ENCODE peak calls at places on chromosome X, in nine cellular contexts. L, R, T, K, H, G, O, E and J are unnamed samples.
A peak's percentile ranks its signal among the peaks of the same experiment; 100 is the strongest.

GRCh38 chrX:16587776-16588175 is 62.2 kb upstream of the S100G start:
- DNase-seq in R (no peak), H (no peak), G (no peak), L (no peak), K (no peak), E (peak; percentile 36), T (peak; percentile 52), O (no peak), J (no peak)

GRCh38 chrX:151100796-151101195 is 75.6 kb upstream of the GPR50 start:
- DNase-seq in O (no peak), H (no peak), G (no peak), L (no peak), K (no peak), R (no peak), T (no peak), E (no peak), J (no peak)

GRCh38 chrX:143002206-143002605 is 23.5 kb upstream of the SPANXN4 start:
- DNase-seq in K (no peak), E (no peak), G (no peak), O (no peak), H (no peak), L (no peak), R (no peak), T (no peak), J (no peak)

GRCh38 chrX:146907391-146908240 is 93.1 kb upstream of the CXorf51A start:
- DNase-seq in R (peak; percentile 0), G (peak; percentile 1), L (no peak), E (peak; percentile 0), K (no peak), T (no peak), O (no peak), H (peak; percentile 3), J (no peak)

GRCh38 chrX:137118136-137118535 is 84.3 kb upstream of the GPR101 start:
- DNase-seq in T (no peak), G (no peak), H (no peak), R (no peak), K (no peak), O (no peak), L (no peak), E (no peak), J (no peak)

GRCh38 chrX:25021132-25021498 is 5.3 kb upstream of the ARX start:
- DNase-seq in L (no peak), K (no peak), H (no peak), R (no peak), G (no peak), E (no peak), T (no peak), O (no peak), J (peak; percentile 63)

GRCh38 chrX:40622741-40623536 is at the start of gene MPC1L:
- DNase-seq in T (no peak), G (no peak), K (no peak), H (no peak), R (no peak), O (no peak), L (no peak), E (no peak), J (no peak)

GRCh38 chrX:23373129-23373804 is 38.6 kb downstream of the PTCHD1 start:
- DNase-seq in H (peak; percentile 82), G (no peak), E (peak; percentile 26), R (no peak), T (peak; percentile 81), O (no peak), K (no peak), L (no peak), J (no peak)

GRCh38 chrX:9873952-9874351 is 87.7 kb downstream of the SHROOM2 start:
- DNase-seq in R (peak; percentile 66), O (no peak), L (no peak), E (no peak), T (no peak), G (peak; percentile 41), H (peak; percentile 28), K (no peak), J (peak; percentile 70)

GRCh38 chrX:150460781-150461180 is 97.7 kb downstream of the MAMLD1 start:
- DNase-seq in K (no peak), G (no peak), E (no peak), O (no peak), L (no peak), H (no peak), R (no peak), T (no peak), J (no peak)

GRCh38 chrX:134144231-134144630 is 92.8 kb upstream of the CCDC160 start:
- DNase-seq in L (no peak), K (no peak), H (no peak), G (peak; percentile 23), T (peak; percentile 1), E (no peak), O (no peak), R (peak; percentile 18), J (no peak)

GRCh38 chrX:65757943-65758342 is 90.5 kb downstream of the MSN start:
- DNase-seq in O (no peak), L (no peak), H (no peak), K (no peak), G (no peak), T (peak; percentile 30), E (no peak), R (no peak), J (no peak)

GRCh38 chrX:71606536-71607216 is 11.6 kb downstream of the CXCR3 start:
- DNase-seq in E (no peak), T (no peak), O (no peak), H (no peak), G (no peak), R (no peak), K (no peak), L (no peak), J (no peak)

GRCh38 chrX:1493317-1493856 is 40.7 kb upstream of the ASMTL start:
- DNase-seq in O (no peak), H (no peak), E (no peak), T (no peak), K (no peak), R (no peak), L (no peak), G (no peak), J (no peak)
- H3K4me3 ChIP-seq in O (no peak overlapping the region), H (no peak overlapping the region), E (no peak overlapping the region), T (no peak overlapping the region), K (peak overlapping the region; percentile 42), R (no peak overlapping the region), L (no peak overlapping the region), G (no peak overlapping the region), J (no peak overlapping the region)

DNA sequence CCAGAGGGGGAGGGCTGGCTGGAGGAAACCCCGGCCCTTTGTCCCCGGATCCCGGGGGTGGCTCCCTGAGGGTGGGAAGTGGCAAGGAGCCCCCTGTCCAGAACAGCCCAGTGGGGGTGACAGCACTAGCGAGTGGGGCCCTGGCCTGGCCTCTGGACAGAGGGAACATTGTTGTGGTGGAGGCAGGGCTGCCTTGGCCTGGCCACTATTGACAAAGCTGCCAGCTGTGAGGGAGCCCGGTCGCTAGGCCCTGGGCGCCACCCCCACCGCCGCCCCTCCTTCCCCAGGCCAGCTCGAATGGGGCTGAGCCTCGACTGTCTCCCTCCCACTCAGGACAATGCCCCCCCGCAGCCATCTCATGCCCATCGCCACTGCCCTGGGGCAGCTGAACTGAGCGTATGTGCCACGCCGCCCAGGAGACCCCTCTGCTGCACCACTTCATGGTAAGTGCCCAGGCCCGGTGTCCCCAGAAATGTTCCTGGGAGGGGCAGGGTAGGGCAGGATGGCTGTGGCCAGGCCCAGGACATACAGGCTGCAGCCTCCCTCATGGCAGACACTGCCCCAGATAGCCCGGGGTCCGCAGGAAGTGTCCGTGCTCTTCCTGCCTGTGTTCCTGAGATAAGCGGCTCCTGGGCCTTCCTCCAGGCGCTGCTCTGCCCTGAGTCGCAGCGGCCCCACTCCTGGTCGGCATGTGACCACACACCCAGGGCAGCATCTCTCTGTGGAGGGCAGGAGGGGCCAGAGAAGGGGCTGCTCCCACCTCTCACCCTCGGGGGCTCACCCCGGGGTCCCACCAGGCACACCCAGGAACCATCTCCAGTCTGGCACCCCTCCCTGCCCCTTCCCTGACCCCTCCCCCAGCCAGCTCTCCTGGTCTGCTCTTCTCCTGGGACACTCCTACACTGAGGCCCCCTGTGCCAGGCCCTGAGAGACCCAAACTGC is 1.4 kb downstream of the PLXNB3 start:
- DNase-seq in H (no peak), G (no peak), K (peak; percentile 53), L (peak; percentile 24), E (no peak), T (no peak), O (peak; percentile 68), R (peak; percentile 22), J (peak; percentile 68)
- H3K4me3 ChIP-seq in H (peak overlapping the region; percentile 36), G (no peak overlapping the region), K (no peak overlapping the region), L (peak overlapping the region; percentile 13), E (peak overlapping the region; percentile 61), T (peak overlapping the region; percentile 68), O (peak overlapping the region; percentile 16), R (no peak overlapping the region), J (no peak overlapping the region)

GRCh38 chrX:68696267-68696666 is 48.8 kb downstream of the STARD8 start:
- DNase-seq in O (no peak), E (no peak), G (no peak), R (no peak), T (no peak), H (no peak), K (no peak), L (no peak), J (no peak)

GRCh38 chrX:68693481-68694410 is 46.3 kb downstream of the STARD8 start:
- DNase-seq in E (peak; percentile 66), O (peak; percentile 76), H (peak; percentile 54), T (peak; percentile 4), R (peak; percentile 89), L (peak; percentile 79), G (peak; percentile 90), K (peak; percentile 86), J (peak; percentile 94)

GRCh38 chrX:68697036-68697435 is 49.6 kb downstream of the STARD8 start:
- DNase-seq in K (no peak), E (no peak), L (no peak), T (no peak), H (no peak), G (no peak), R (no peak), O (no peak), J (no peak)

GRCh38 chrX:68694429-68695205 is 47.2 kb downstream of the STARD8 start:
- DNase-seq in L (no peak), K (no peak), R (no peak), H (no peak), O (no peak), T (no peak), G (no peak), E (no peak), J (no peak)

DNA sequence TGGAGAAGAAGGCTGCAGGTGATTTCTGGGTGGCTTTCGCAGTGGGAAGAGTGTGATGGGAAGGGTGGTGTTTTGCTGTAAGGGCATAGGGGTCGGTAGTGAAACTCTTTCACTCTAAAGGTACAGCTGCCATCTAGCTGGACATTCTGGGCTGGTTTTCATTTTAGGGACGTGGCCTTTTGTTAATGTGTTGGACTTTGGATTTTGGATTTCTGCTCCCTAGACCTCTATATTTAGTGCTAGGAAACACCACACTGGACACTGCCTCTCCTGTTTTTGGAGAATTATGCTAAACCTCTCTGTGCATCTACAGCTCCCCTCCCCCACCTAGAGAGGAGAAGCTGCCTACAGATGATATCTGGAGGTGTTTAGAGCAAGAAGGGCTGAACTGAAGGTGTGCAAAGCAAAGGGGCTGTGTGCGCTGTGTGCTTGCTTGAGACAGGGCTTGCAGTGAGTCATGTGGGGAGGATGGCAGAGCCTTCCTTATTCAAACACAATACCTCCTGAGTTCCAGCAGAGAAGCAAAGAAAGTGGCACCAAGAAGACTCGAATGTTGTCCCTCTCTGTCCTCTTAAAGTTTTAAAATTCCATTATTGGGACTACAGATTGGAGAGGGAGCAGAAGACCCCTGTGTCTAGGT is 47.9 kb downstream of the STARD8 start:
- DNase-seq in R (no peak), L (no peak), K (no peak), G (no peak), O (no peak), T (no peak), H (no peak), E (no peak), J (no peak)
- H3K4me3 ChIP-seq in R (no peak overlapping the region), L (peak overlapping the region; percentile 9), K (peak overlapping the region; percentile 85), G (no peak overlapping the region), O (peak overlapping the region; percentile 57), T (no peak overlapping the region), H (no peak overlapping the region), E (no peak overlapping the region), J (no peak overlapping the region)

GRCh38 chrX:119759333-119759766 is 962 bp downstream of the SOWAHD start:
- DNase-seq in O (no peak), T (no peak), R (peak; percentile 12), L (no peak), G (peak; percentile 27), E (no peak), K (no peak), H (no peak), J (peak; percentile 64)
- H3K4me3 ChIP-seq in O (peak overlapping the region; percentile 59), T (no peak overlapping the region), R (no peak overlapping the region), L (peak overlapping the region; percentile 43), G (peak overlapping the region; percentile 53), E (no peak overlapping the region), K (peak overlapping the region; percentile 61), H (no peak overlapping the region), J (peak overlapping the region; percentile 54)